ENCODE peak calls at places on chromosome 12, in seven cellular contexts. I, P, X, J, B, K and V are unnamed samples.
A peak's percentile ranks its signal among the peaks of the same experiment; 100 is the strongest.

GRCh38 chr12:117144599-117144998 is 45.4 kb upstream of the TESC start:
- DNase-seq in I (no peak), P (no peak), X (no peak), J (no peak), B (no peak), K (no peak), V (no peak)

GRCh38 chr12:116504438-116504837 is 54.7 kb upstream of the MAP1LC3B2 start:
- DNase-seq in I (no peak), P (no peak), X (no peak), J (no peak), B (no peak), K (no peak), V (no peak)

GRCh38 chr12:131912526-131913274 is 16.4 kb upstream of the PUS1 start:
- DNase-seq in I (peak; percentile 42), P (no peak), X (no peak), J (peak; percentile 79), B (no peak), K (peak; percentile 82), V (no peak)

GRCh38 chr12:52125499-52125900 is 46.0 kb downstream of the SMIM41 start:
- DNase-seq in I (no peak), P (peak; percentile 7), X (no peak), J (no peak), B (no peak), K (no peak), V (no peak)

GRCh38 chr12:50050410-50051280 is 6.8 kb upstream of the ASIC1 start:
- DNase-seq in I (peak; percentile 57), P (no peak), X (peak; percentile 49), J (peak; percentile 85), B (no peak), K (no peak), V (no peak)

GRCh38 chr12:88839486-88839885 is 259.2 kb upstream of the KITLG start:
- DNase-seq in I (no peak), P (no peak), X (no peak), J (no peak), B (no peak), K (no peak), V (no peak)

GRCh38 chr12:91991397-91992187 is 154.1 kb downstream of the BTG1 start:
- DNase-seq in I (no peak), P (no peak), X (no peak), J (no peak), B (peak; percentile 74), K (peak; percentile 33), V (no peak)

GRCh38 chr12:15540469-15540872 is 218.2 kb downstream of the PTPRO start:
- DNase-seq in I (no peak), P (no peak), X (no peak), J (no peak), B (no peak), K (no peak), V (no peak)

GRCh38 chr12:131872154-131873046 is 22.0 kb upstream of the ULK1 start:
- DNase-seq in I (no peak), P (no peak), X (no peak), J (no peak), B (no peak), K (peak; percentile 85), V (no peak)

GRCh38 chr12:50261654-50262053 is 21.7 kb downstream of the LIMA1 start:
- DNase-seq in I (no peak), P (no peak), X (no peak), J (no peak), B (no peak), K (no peak), V (no peak)

GRCh38 chr12:47222960-47223847 is 143.4 kb upstream of the AMIGO2 start:
- DNase-seq in I (no peak), P (no peak), X (no peak), J (no peak), B (peak; percentile 35), K (peak; percentile 96), V (no peak)

GRCh38 chr12:89863332-89863938 is 154.8 kb upstream of the ATP2B1 start:
- DNase-seq in I (no peak), P (peak; percentile 61), X (no peak), J (no peak), B (peak; percentile 75), K (no peak), V (peak; percentile 86)

GRCh38 chr12:76026643-76027063 is 4.9 kb downstream of the PHLDA1 start:
- DNase-seq in I (no peak), P (no peak), X (no peak), J (no peak), B (no peak), K (peak; percentile 71), V (no peak)

GRCh38 chr12:104579716-104580495 is 123.2 kb downstream of the CHST11 start:
- DNase-seq in I (no peak), P (no peak), X (no peak), J (no peak), B (peak; percentile 24), K (no peak), V (no peak)

GRCh38 chr12:68480526-68480925 is 130.2 kb upstream of the RAP1B start:
- DNase-seq in I (no peak), P (no peak), X (no peak), J (no peak), B (no peak), K (no peak), V (no peak)

GRCh38 chr12:68482660-68483059 is 128.0 kb upstream of the RAP1B start:
- DNase-seq in I (peak; percentile 52), P (peak; percentile 16), X (no peak), J (no peak), B (peak; percentile 43), K (no peak), V (peak; percentile 34)

GRCh38 chr12:68479832-68480291 is 130.8 kb upstream of the RAP1B start:
- DNase-seq in I (no peak), P (no peak), X (no peak), J (no peak), B (no peak), K (peak; percentile 38), V (no peak)

GRCh38 chr12:68482014-68482413 is 128.7 kb upstream of the RAP1B start:
- DNase-seq in I (no peak), P (no peak), X (no peak), J (no peak), B (no peak), K (no peak), V (no peak)

DNA sequence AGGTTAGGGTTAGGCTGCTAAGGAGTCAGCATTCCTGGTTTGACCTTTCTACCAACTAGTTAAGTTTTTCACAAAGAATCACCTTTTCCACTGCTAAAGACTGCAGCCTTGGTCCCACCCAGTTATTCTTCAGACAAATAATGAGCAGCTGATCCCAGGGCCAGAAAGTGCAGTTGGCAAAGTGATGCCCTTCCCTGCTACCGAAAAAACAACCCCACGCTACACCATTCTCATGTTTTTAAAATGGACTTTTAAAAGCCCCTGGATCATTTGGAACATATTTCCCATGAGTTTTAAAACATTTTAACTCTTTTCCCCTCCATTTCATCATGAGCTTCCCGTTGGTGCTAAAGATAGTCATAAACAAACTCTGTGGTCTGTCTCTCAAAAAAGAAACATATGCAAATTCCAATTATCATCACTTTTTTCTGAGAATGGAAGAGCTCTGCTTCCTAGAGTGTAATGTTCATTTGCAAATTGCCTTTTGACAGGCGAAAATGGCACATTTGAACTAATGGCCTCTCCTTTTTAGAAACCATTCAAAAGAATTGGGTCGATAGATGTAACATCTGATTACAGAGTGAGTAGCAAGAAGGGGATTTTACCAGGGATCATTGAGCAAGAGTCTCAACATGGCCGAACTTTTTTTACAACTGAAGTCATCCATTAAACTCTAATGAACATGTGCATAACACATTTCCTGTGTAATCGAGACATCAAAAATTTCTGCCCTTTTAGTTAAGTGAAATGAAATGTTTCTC is 129.3 kb upstream of the RAP1B start:
- DNase-seq in I (no peak), P (no peak), X (no peak), J (no peak), B (peak; percentile 83), K (no peak), V (no peak)
- H3K4me3 ChIP-seq in I (no peak overlapping the region), P (no peak overlapping the region), X (no peak overlapping the region), J (no peak overlapping the region), B (peak overlapping the region; percentile 13), K (no peak overlapping the region), V (no peak overlapping the region)

DNA sequence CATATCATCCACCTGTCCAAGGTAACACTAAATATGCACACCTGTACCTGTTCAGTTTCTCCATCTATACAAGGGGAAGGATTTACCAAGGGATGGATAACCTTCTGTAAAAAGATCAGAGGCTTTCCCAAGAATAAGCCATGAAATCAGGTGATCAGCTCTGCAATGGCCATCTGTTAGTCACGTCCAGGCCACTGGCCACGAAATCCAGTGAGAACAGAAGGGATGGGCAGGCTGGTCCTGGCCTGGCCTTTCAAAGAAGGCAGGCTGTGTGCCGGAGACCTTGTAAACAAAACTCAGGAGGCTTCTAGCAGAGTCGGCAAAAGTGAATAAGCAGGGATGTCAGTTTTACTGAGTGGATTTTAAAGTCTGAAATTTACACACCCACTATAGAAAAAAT is 68.5 kb downstream of the RNF34 start:
- DNase-seq in I (no peak), P (no peak), X (no peak), J (no peak), B (no peak), K (no peak), V (no peak)
- H3K27ac ChIP-seq in I (no peak overlapping the region), P (no peak overlapping the region), X (no peak overlapping the region), J (no peak overlapping the region), B (no peak overlapping the region), K (no peak overlapping the region), V (peak overlapping the region; percentile 38)

GRCh38 chr12:34406228-34406995 is 384.1 kb downstream of the ALG10 start:
- DNase-seq in I (peak; percentile 1), P (peak; percentile 6), X (no peak), J (peak; percentile 23), B (no peak), K (no peak), V (no peak)
- H3K9me3 ChIP-seq in I (peaks cover 84% of the 10 kb centered on the region), P (peaks cover 9% of the 10 kb centered on the region), X (no peaks in the 10 kb centered on the region), J (peaks cover 24% of the 10 kb centered on the region), B (peaks cover 5% of the 10 kb centered on the region), K (peaks cover 17% of the 10 kb centered on the region), V (peaks cover 13% of the 10 kb centered on the region)

GRCh38 chr12:110349096-110349495 is 54.4 kb downstream of the ANAPC7 start:
- DNase-seq in I (no peak), P (no peak), X (no peak), J (no peak), B (no peak), K (no peak), V (no peak)

GRCh38 chr12:110349521-110350151 is 53.9 kb downstream of the ANAPC7 start:
- DNase-seq in I (no peak), P (peak; percentile 26), X (no peak), J (no peak), B (peak; percentile 69), K (no peak), V (no peak)

GRCh38 chr12:110351119-110351518 is 52.4 kb downstream of the ANAPC7 start:
- DNase-seq in I (no peak), P (no peak), X (no peak), J (no peak), B (no peak), K (no peak), V (no peak)

GRCh38 chr12:110347767-110348166 is 55.7 kb downstream of the ANAPC7 start:
- DNase-seq in I (no peak), P (no peak), X (no peak), J (no peak), B (no peak), K (no peak), V (no peak)

DNA sequence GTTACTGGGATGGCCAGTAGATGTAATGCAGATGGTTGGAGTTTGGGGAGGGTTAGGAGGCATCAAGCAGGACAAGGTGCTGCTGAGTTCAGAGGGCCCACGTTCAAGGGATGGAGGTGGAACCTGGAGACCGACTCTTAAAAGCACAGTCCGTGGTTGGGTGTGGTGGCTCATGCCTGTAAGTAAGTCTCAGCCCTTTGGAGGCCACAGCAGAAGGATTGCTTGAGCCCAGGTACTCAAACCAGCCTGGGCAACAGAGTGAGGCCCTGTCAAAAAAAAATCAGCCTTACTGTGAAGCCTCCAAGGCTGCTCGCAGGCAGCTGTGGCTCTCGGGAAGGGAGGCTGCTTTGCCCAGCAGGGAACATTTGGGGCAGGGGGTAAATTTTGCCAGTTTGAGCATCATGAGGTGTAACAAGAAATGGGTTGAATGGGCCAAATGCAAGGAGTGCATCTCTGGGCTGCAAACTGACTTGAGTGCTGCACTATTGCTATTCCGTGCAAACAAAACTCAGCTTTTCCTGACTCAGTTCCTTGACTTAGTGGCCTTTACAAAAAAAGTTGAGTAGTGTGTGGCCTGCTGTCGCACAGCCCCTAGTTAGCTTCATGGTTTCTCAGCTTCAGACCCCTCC is 55.0 kb downstream of the ANAPC7 start:
- DNase-seq in I (no peak), P (no peak), X (no peak), J (no peak), B (no peak), K (no peak), V (no peak)
- H3K4me3 ChIP-seq in I (no peak overlapping the region), P (no peak overlapping the region), X (no peak overlapping the region), J (no peak overlapping the region), B (no peak overlapping the region), K (no peak overlapping the region), V (no peak overlapping the region)